ENCODE peak calls at places on chromosome 12, in six cellular contexts. One of them, this sample, is unnamed.

GRCh38 chr12:51913071-51914033 is 6.0 kb downstream of the ACVRL1 start:
- DNase-seq in GM12865: no peak
- DNase-seq in stomach: no peak
- DNase-seq in cardiac muscle cell: no peak
- DNase-seq in AG10803: no peak
- DNase-seq in fibroblast of pulmonary artery: no peak
- DNase-seq in this sample: no peak

GRCh38 chr12:58757422-58757821 is 162.9 kb downstream of the LRIG3 start:
- DNase-seq in GM12865: no peak
- DNase-seq in stomach: no peak
- DNase-seq in cardiac muscle cell: peak
- DNase-seq in AG10803: peak
- DNase-seq in fibroblast of pulmonary artery: peak
- DNase-seq in this sample: no peak

GRCh38 chr12:113299619-113300237 is 35.2 kb downstream of the SLC8B1 start:
- DNase-seq in GM12865: no peak
- DNase-seq in stomach: peak
- DNase-seq in cardiac muscle cell: peak
- DNase-seq in AG10803: peak
- DNase-seq in fibroblast of pulmonary artery: peak
- DNase-seq in this sample: no peak

GRCh38 chr12:95986635-95987535 is 9.3 kb downstream of the HAL start:
- DNase-seq in GM12865: no peak
- DNase-seq in stomach: no peak
- DNase-seq in cardiac muscle cell: no peak
- DNase-seq in AG10803: no peak
- DNase-seq in fibroblast of pulmonary artery: no peak
- DNase-seq in this sample: no peak

GRCh38 chr12:31524791-31525495 is 66.0 kb downstream of the DENND5B start:
- DNase-seq in GM12865: peak
- DNase-seq in stomach: no peak
- DNase-seq in cardiac muscle cell: peak
- DNase-seq in AG10803: peak
- DNase-seq in fibroblast of pulmonary artery: peak
- DNase-seq in this sample: no peak

GRCh38 chr12:20631711-20632110 is 63.4 kb upstream of the SLCO1C1 start:
- DNase-seq in GM12865: no peak
- DNase-seq in stomach: no peak
- DNase-seq in cardiac muscle cell: peak
- DNase-seq in AG10803: peak
- DNase-seq in fibroblast of pulmonary artery: peak
- DNase-seq in this sample: no peak

GRCh38 chr12:93851245-93851665 is 174.1 kb downstream of the CRADD start:
- DNase-seq in GM12865: peak
- DNase-seq in stomach: no peak
- DNase-seq in cardiac muscle cell: no peak
- DNase-seq in AG10803: no peak
- DNase-seq in fibroblast of pulmonary artery: no peak
- DNase-seq in this sample: no peak

GRCh38 chr12:78209851-78210493 is 379.3 kb downstream of the NAV3 start:
- DNase-seq in GM12865: no peak
- DNase-seq in stomach: no peak
- DNase-seq in cardiac muscle cell: peak
- DNase-seq in AG10803: peak
- DNase-seq in fibroblast of pulmonary artery: no peak
- DNase-seq in this sample: no peak

GRCh38 chr12:95633049-95633545 is 81.8 kb upstream of the USP44 start:
- DNase-seq in GM12865: no peak
- DNase-seq in stomach: peak
- DNase-seq in cardiac muscle cell: peak
- DNase-seq in AG10803: peak
- DNase-seq in fibroblast of pulmonary artery: peak
- DNase-seq in this sample: no peak

GRCh38 chr12:115572440-115572839 is 705.1 kb downstream of the MED13L start:
- DNase-seq in GM12865: peak
- DNase-seq in stomach: no peak
- DNase-seq in cardiac muscle cell: peak
- DNase-seq in AG10803: peak
- DNase-seq in fibroblast of pulmonary artery: peak
- DNase-seq in this sample: no peak

GRCh38 chr12:14576896-14577295 is 9.2 kb upstream of the PLBD1 start:
- DNase-seq in GM12865: no peak
- DNase-seq in stomach: no peak
- DNase-seq in cardiac muscle cell: no peak
- DNase-seq in AG10803: no peak
- DNase-seq in fibroblast of pulmonary artery: no peak
- DNase-seq in this sample: no peak

GRCh38 chr12:49956663-49957569 is 4.8 kb upstream of the AQP5 start:
- DNase-seq in GM12865: no peak
- DNase-seq in stomach: no peak
- DNase-seq in cardiac muscle cell: no peak
- DNase-seq in AG10803: no peak
- DNase-seq in fibroblast of pulmonary artery: no peak
- DNase-seq in this sample: no peak

GRCh38 chr12:24954261-24954660 is 5.4 kb upstream of the BCAT1 start:
- DNase-seq in GM12865: no peak
- DNase-seq in stomach: no peak
- DNase-seq in cardiac muscle cell: no peak
- DNase-seq in AG10803: no peak
- DNase-seq in fibroblast of pulmonary artery: no peak
- DNase-seq in this sample: no peak

GRCh38 chr12:96981053-96981452 is 74.0 kb downstream of the NEDD1 start:
- DNase-seq in GM12865: no peak
- DNase-seq in stomach: no peak
- DNase-seq in cardiac muscle cell: peak
- DNase-seq in AG10803: peak
- DNase-seq in fibroblast of pulmonary artery: peak
- DNase-seq in this sample: no peak

GRCh38 chr12:114045333-114045732 is 79.2 kb upstream of the RBM19 start:
- DNase-seq in GM12865: no peak
- DNase-seq in stomach: no peak
- DNase-seq in cardiac muscle cell: no peak
- DNase-seq in AG10803: peak
- DNase-seq in fibroblast of pulmonary artery: no peak
- DNase-seq in this sample: no peak

GRCh38 chr12:66149702-66150398 is 19.3 kb upstream of the LLPH start:
- DNase-seq in GM12865: no peak
- DNase-seq in stomach: peak
- DNase-seq in cardiac muscle cell: peak
- DNase-seq in AG10803: no peak
- DNase-seq in fibroblast of pulmonary artery: no peak
- DNase-seq in this sample: no peak
- TF ChIP-seq CTCF in GM12865: no peak
- TF ChIP-seq CTCF in stomach: no peak
- TF ChIP-seq CTCF in cardiac muscle cell: peak
- TF ChIP-seq CTCF in AG10803: peak
- TF ChIP-seq CTCF in fibroblast of pulmonary artery: peak
- TF ChIP-seq CTCF in this sample: no peak

GRCh38 chr12:119068129-119068856 is 87.0 kb downstream of the SRRM4 start:
- DNase-seq in GM12865: no peak
- DNase-seq in stomach: no peak
- DNase-seq in cardiac muscle cell: no peak
- DNase-seq in AG10803: no peak
- DNase-seq in fibroblast of pulmonary artery: no peak
- DNase-seq in this sample: no peak

GRCh38 chr12:119072463-119072862 is 91.1 kb downstream of the SRRM4 start:
- DNase-seq in GM12865: no peak
- DNase-seq in stomach: no peak
- DNase-seq in cardiac muscle cell: no peak
- DNase-seq in AG10803: no peak
- DNase-seq in fibroblast of pulmonary artery: no peak
- DNase-seq in this sample: no peak

GRCh38 chr12:119071638-119072231 is 90.4 kb downstream of the SRRM4 start:
- DNase-seq in GM12865: no peak
- DNase-seq in stomach: no peak
- DNase-seq in cardiac muscle cell: no peak
- DNase-seq in AG10803: no peak
- DNase-seq in fibroblast of pulmonary artery: no peak
- DNase-seq in this sample: no peak

GRCh38 chr12:119071176-119071575 is 89.8 kb downstream of the SRRM4 start:
- DNase-seq in GM12865: no peak
- DNase-seq in stomach: no peak
- DNase-seq in cardiac muscle cell: no peak
- DNase-seq in AG10803: no peak
- DNase-seq in fibroblast of pulmonary artery: no peak
- DNase-seq in this sample: no peak

GRCh38 chr12:119069029-119069731 is 87.8 kb downstream of the SRRM4 start:
- DNase-seq in GM12865: no peak
- DNase-seq in stomach: peak
- DNase-seq in cardiac muscle cell: no peak
- DNase-seq in AG10803: no peak
- DNase-seq in fibroblast of pulmonary artery: no peak
- DNase-seq in this sample: no peak
- TF ChIP-seq CTCF in GM12865: no peak
- TF ChIP-seq CTCF in stomach: no peak
- TF ChIP-seq CTCF in cardiac muscle cell: no peak
- TF ChIP-seq CTCF in AG10803: no peak
- TF ChIP-seq CTCF in fibroblast of pulmonary artery: no peak
- TF ChIP-seq CTCF in this sample: no peak

DNA sequence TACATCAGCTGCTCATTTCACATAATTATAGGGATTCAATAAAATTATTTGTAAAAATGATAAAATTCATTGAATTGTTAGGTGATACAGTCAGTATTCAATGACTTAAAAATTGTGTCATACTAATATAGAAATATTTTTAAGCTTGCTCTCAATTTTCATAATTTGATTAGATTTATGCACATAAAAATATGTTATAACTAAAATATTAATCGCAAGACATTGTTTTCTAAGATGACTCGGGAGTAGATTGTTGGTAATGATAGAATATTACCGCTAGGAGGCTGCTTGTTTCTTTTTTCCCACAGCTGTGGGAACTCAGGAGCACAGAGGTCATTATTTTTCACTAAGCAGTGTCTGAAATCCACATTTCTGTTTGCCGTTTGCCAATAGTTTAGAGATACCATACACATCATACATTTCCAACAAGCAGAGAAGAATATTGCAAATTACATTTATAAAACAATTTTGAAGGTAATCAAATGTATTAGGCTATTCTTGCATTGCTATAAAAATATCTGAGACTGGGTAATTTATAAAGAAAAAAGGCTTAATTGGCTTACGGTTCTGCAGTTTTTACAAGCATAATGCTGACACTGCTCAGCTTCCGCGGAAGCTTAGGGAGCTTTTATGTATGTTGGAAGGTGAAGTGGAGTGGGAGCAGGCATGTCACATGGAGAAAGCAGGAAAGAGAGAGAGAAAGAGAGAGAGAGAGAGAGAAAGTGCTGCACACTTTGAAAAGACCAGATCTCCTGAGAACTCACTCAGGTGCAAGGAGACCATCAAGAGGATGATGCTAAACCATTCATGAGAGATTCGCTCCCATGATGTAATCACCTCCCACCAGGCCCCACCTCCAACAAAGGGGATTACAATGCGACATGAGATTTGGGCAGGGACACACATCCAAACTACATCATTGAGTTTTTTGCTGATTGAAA is 9.2 kb downstream of the CD69 start:
- DNase-seq in GM12865: peak
- DNase-seq in stomach: no peak
- DNase-seq in cardiac muscle cell: peak
- DNase-seq in AG10803: peak
- DNase-seq in fibroblast of pulmonary artery: peak
- DNase-seq in this sample: no peak
- TF ChIP-seq CTCF in GM12865: peak
- TF ChIP-seq CTCF in stomach: no peak
- TF ChIP-seq CTCF in cardiac muscle cell: peak
- TF ChIP-seq CTCF in AG10803: peak
- TF ChIP-seq CTCF in fibroblast of pulmonary artery: peak
- TF ChIP-seq CTCF in this sample: no peak

GRCh38 chr12:56086096-56086495 is 6.1 kb downstream of the ERBB3 start:
- DNase-seq in GM12865: no peak
- DNase-seq in stomach: peak
- DNase-seq in cardiac muscle cell: no peak
- DNase-seq in AG10803: no peak
- DNase-seq in fibroblast of pulmonary artery: no peak
- DNase-seq in this sample: no peak

GRCh38 chr12:56086608-56087007 is 6.6 kb downstream of the ERBB3 start:
- DNase-seq in GM12865: no peak
- DNase-seq in stomach: no peak
- DNase-seq in cardiac muscle cell: no peak
- DNase-seq in AG10803: no peak
- DNase-seq in fibroblast of pulmonary artery: no peak
- DNase-seq in this sample: no peak

GRCh38 chr12:56087220-56087619 is 7.3 kb downstream of the ERBB3 start:
- DNase-seq in GM12865: no peak
- DNase-seq in stomach: peak
- DNase-seq in cardiac muscle cell: peak
- DNase-seq in AG10803: peak
- DNase-seq in fibroblast of pulmonary artery: no peak
- DNase-seq in this sample: no peak

GRCh38 chr12:56082967-56083366 is 3.0 kb downstream of the ERBB3 start:
- DNase-seq in GM12865: no peak
- DNase-seq in stomach: no peak
- DNase-seq in cardiac muscle cell: no peak
- DNase-seq in AG10803: no peak
- DNase-seq in fibroblast of pulmonary artery: no peak
- DNase-seq in this sample: no peak

DNA sequence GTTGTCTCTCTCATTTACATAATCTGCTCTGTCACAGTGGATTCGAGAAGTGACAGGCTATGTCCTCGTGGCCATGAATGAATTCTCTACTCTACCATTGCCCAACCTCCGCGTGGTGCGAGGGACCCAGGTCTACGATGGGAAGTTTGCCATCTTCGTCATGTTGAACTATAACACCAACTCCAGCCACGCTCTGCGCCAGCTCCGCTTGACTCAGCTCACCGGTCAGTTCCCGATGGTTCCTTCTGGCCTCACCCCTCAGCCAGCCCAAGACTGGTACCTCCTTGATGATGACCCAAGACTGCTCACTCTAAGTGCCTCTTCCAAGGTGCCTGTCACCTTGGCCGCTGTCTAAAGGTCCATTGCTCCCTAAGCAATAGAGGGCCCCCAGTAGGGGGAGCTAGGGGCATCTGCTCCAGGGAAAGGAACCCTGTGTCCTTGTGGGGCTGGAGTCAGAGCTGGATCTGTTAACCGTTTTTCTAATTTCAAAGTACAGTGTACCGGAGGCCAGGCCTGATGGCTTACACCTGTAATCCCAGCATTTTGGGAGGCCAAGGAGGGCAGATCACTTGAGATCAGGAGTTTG is 5.1 kb downstream of the ERBB3 start:
- DNase-seq in GM12865: peak
- DNase-seq in stomach: peak
- DNase-seq in cardiac muscle cell: peak
- DNase-seq in AG10803: no peak
- DNase-seq in fibroblast of pulmonary artery: no peak
- DNase-seq in this sample: no peak
- TF ChIP-seq CTCF in GM12865: peak
- TF ChIP-seq CTCF in stomach: no peak
- TF ChIP-seq CTCF in cardiac muscle cell: peak
- TF ChIP-seq CTCF in AG10803: peak
- TF ChIP-seq CTCF in fibroblast of pulmonary artery: peak
- TF ChIP-seq CTCF in this sample: no peak

GRCh38 chr12:63931703-63932102 is 87.2 kb downstream of the SRGAP1 start:
- DNase-seq in GM12865: no peak
- DNase-seq in stomach: no peak
- DNase-seq in cardiac muscle cell: no peak
- DNase-seq in AG10803: no peak
- DNase-seq in fibroblast of pulmonary artery: no peak
- DNase-seq in this sample: no peak
- TF ChIP-seq CTCF in GM12865: no peak
- TF ChIP-seq CTCF in stomach: no peak
- TF ChIP-seq CTCF in cardiac muscle cell: no peak
- TF ChIP-seq CTCF in AG10803: no peak
- TF ChIP-seq CTCF in fibroblast of pulmonary artery: no peak
- TF ChIP-seq CTCF in this sample: no peak

GRCh38 chr12:118317729-118318128 is 55.0 kb downstream of the TAOK3 start:
- DNase-seq in GM12865: no peak
- DNase-seq in stomach: no peak
- DNase-seq in cardiac muscle cell: no peak
- DNase-seq in AG10803: no peak
- DNase-seq in fibroblast of pulmonary artery: no peak
- DNase-seq in this sample: no peak
- TF ChIP-seq CTCF in GM12865: no peak
- TF ChIP-seq CTCF in stomach: no peak
- TF ChIP-seq CTCF in cardiac muscle cell: no peak
- TF ChIP-seq CTCF in AG10803: no peak
- TF ChIP-seq CTCF in fibroblast of pulmonary artery: no peak
- TF ChIP-seq CTCF in this sample: no peak